ENCODE peak calls at places on chromosomes 7 and 10, in six cellular contexts. Y is caudate nucleus, I is T follicular helper cell, X is pancreas, D is GM03348, E is ovary. K is an unnamed sample.

GRCh38 chr7:95446618-95447017 is 11.8 kb upstream of the PON2 start:
- DNase-seq in I (no peak), E (no peak), X (no peak), Y (no peak), D (no peak), K (no peak)

GRCh38 chr10:80165173-80165572 is 32.6 kb downstream of the PLAC9 start:
- DNase-seq in E (no peak), Y (no peak), X (no peak), D (peak; percentile 44), I (no peak), K (no peak)

GRCh38 chr10:80289451-80290287 is at the start of gene MAT1A:
- DNase-seq in D (no peak), X (peak; percentile 74), I (no peak), E (no peak), Y (no peak), K (no peak)

GRCh38 chr10:102648269-102648888 is 4.1 kb downstream of the TRIM8 start:
- DNase-seq in Y (no peak), E (no peak), X (no peak), I (no peak), D (no peak), K (no peak)

GRCh38 chr7:2820508-2820934 is 23.6 kb downstream of the GNA12 start:
- DNase-seq in E (peak; percentile 53), X (peak; percentile 61), Y (no peak), I (no peak), D (peak; percentile 86), K (no peak)

GRCh38 chr7:133545613-133546012 is 292.7 kb downstream of the EXOC4 start:
- DNase-seq in I (no peak), E (no peak), X (no peak), D (peak; percentile 16), Y (no peak), K (no peak)

GRCh38 chr7:16984346-16984745 is 102.6 kb upstream of the AGR3 start:
- DNase-seq in E (no peak), X (no peak), Y (no peak), D (no peak), I (no peak), K (no peak)

GRCh38 chr10:68628576-68629127 is 68.5 kb downstream of the TET1 start:
- DNase-seq in E (no peak), D (no peak), X (no peak), I (no peak), Y (no peak), K (no peak)

GRCh38 chr7:137801003-137801402 is 45.8 kb downstream of the DGKI start:
- DNase-seq in D (peak; percentile 28), I (no peak), Y (no peak), X (no peak), E (no peak), K (no peak)

GRCh38 chr7:96401200-96401599 is 79.3 kb upstream of the SLC25A13 start:
- DNase-seq in I (no peak), E (no peak), Y (no peak), D (no peak), X (no peak), K (no peak)

GRCh38 chr10:125003146-125003900 is 61.4 kb downstream of the ZRANB1 start:
- DNase-seq in E (peak; percentile 33), I (no peak), Y (no peak), X (peak; percentile 10), D (no peak), K (no peak)

GRCh38 chr7:125516194-125516593 is 586.6 kb upstream of the POT1 start:
- DNase-seq in Y (no peak), X (no peak), I (no peak), E (no peak), D (no peak), K (no peak)

GRCh38 chr7:6284461-6285360 is 12.3 kb upstream of the CYTH3 start:
- DNase-seq in X (no peak), Y (no peak), I (no peak), E (no peak), D (no peak), K (no peak)